ENCODE peak calls at places on chromosome 21, in seven cellular contexts. T, N, P, K, S, Q and W are unnamed samples.

GRCh38 chr21:34514576-34515135 is 2.6 kb upstream of the KCNE1 start:
- DNase-seq in Q (no peak), P (no peak), T (no peak), S (no peak), K (no peak), N (no peak), W (no peak)

GRCh38 chr21:17406202-17406601 is 106.6 kb upstream of the CXADR start:
- DNase-seq in T (no peak), S (no peak), Q (no peak), P (no peak), K (no peak), N (no peak), W (no peak)

GRCh38 chr21:27423906-27424595 is 457.2 kb upstream of the ADAMTS5 start:
- DNase-seq in P (no peak), Q (no peak), T (peak), N (no peak), S (no peak), K (no peak), W (peak)

GRCh38 chr21:43318841-43319781 is 107.8 kb downstream of the SIK1 start:
- DNase-seq in P (peak), N (no peak), Q (peak), T (no peak), S (peak), K (peak), W (peak)

GRCh38 chr21:26842300-26842699 is 2.9 kb downstream of the ADAMTS1 start:
- DNase-seq in Q (no peak), T (peak), N (no peak), S (peak), P (no peak), K (peak), W (peak)

GRCh38 chr21:45267390-45267760 is 20.3 kb downstream of the POFUT2 start:
- DNase-seq in K (no peak), P (no peak), N (no peak), S (no peak), Q (no peak), T (no peak), W (no peak)

GRCh38 chr21:46138383-46138970 is 16.9 kb downstream of the FTCD start:
- DNase-seq in P (no peak), K (no peak), N (no peak), S (no peak), Q (no peak), T (no peak), W (no peak)

GRCh38 chr21:45558044-45558721 is 15.9 kb upstream of the SLC19A1 start:
- DNase-seq in N (no peak), K (no peak), Q (no peak), S (no peak), T (no peak), P (no peak), W (no peak)

GRCh38 chr21:18877932-18878331 is 474.3 kb upstream of the TMPRSS15 start:
- DNase-seq in S (no peak), Q (no peak), N (no peak), T (no peak), P (no peak), K (no peak), W (no peak)

GRCh38 chr21:46585191-46585953 is 19.5 kb downstream of the S100B start:
- DNase-seq in P (no peak), T (no peak), N (no peak), S (peak), K (no peak), Q (peak), W (no peak)

GRCh38 chr21:21232320-21232719 is 234.1 kb downstream of the NCAM2 start:
- DNase-seq in K (peak), T (peak), P (no peak), N (peak), Q (peak), S (peak), W (peak)

GRCh38 chr21:46189213-46189958 is 5.1 kb upstream of the SPATC1L start:
- DNase-seq in Q (no peak), K (no peak), S (no peak), P (no peak), T (peak), N (no peak), W (peak)

GRCh38 chr21:43188712-43189151 is 19.9 kb downstream of the CRYAA start:
- DNase-seq in P (peak), K (no peak), Q (peak), T (no peak), N (no peak), S (no peak), W (no peak)

GRCh38 chr21:33940846-33941245 is 25.2 kb upstream of the ATP5PO start:
- DNase-seq in Q (no peak), K (no peak), N (no peak), S (no peak), P (no peak), T (no peak), W (peak)

GRCh38 chr21:37430184-37430821 is 63.7 kb downstream of the DYRK1A start:
- DNase-seq in N (no peak), T (no peak), P (no peak), S (no peak), K (peak), Q (no peak), W (no peak)

GRCh38 chr21:45410865-45411809 is 6.2 kb downstream of the COL18A1 start:
- DNase-seq in N (no peak), Q (no peak), S (peak), P (no peak), T (no peak), K (no peak), W (no peak)

GRCh38 chr21:34554227-34554626 is 42.2 kb upstream of the KCNE1 start:
- DNase-seq in N (no peak), T (no peak), P (no peak), K (no peak), Q (no peak), S (no peak), W (no peak)

GRCh38 chr21:45029298-45029967 is 44.9 kb upstream of the ADARB1 start:
- DNase-seq in N (no peak), S (peak), Q (no peak), P (no peak), T (peak), K (no peak), W (peak)

GRCh38 chr21:45152265-45152746 is 77.9 kb downstream of the ADARB1 start:
- DNase-seq in T (no peak), P (no peak), N (no peak), K (no peak), Q (peak), S (peak), W (no peak)

GRCh38 chr21:22223385-22223784 is 1225.2 kb downstream of the NCAM2 start:
- DNase-seq in K (no peak), Q (no peak), S (no peak), N (no peak), P (no peak), T (no peak), W (no peak)

GRCh38 chr21:42837421-42838211 is 41.7 kb downstream of the WDR4 start:
- DNase-seq in Q (no peak), T (no peak), N (no peak), S (no peak), K (no peak), P (no peak), W (no peak)

GRCh38 chr21:43923391-43923790 is 58.4 kb downstream of the AGPAT3 start:
- DNase-seq in P (no peak), S (peak), T (no peak), N (no peak), Q (no peak), K (no peak), W (peak)

GRCh38 chr21:43718872-43719747 is at the start of gene PDXK:
- DNase-seq in P (peak), Q (peak), T (peak), K (peak), N (no peak), S (peak), W (peak)

GRCh38 chr21:45285266-45285931 is 2.3 kb downstream of the POFUT2 start:
- DNase-seq in T (no peak), K (no peak), N (no peak), S (no peak), P (no peak), Q (peak), W (no peak)

GRCh38 chr21:17386498-17386897 is 126.3 kb upstream of the CXADR start:
- DNase-seq in Q (no peak), S (no peak), K (no peak), P (no peak), T (no peak), N (no peak), W (no peak)

GRCh38 chr21:35048706-35049617 is at the start of gene RUNX1:
- DNase-seq in Q (peak), T (peak), N (no peak), K (peak), S (no peak), P (peak), W (peak)

DNA sequence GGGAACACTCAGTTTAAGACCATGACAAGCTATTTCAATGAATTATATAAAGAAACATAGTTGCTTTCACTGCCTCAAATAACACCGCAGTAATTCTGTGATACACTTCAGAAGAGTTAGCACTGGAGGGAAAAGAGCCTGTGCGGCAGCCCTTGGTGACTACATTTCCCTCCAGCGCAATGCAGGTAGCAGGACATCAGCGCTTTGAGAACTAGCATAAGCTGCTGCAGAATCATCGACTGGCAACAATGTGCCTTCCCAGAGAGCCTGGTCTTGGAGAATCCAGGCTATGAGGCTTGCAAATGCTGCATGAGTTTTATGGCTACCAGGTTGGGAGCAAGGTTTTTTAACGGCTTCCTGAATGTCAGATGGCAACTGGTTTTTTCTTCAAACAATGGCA is 7.5 kb downstream of the NRIP1 start:
- DNase-seq in S (peak), Q (peak), T (no peak), K (no peak), P (no peak), N (no peak), W (no peak)
- H3K4me3 ChIP-seq in S (no peak), Q (no peak), T (no peak), K (peak), P (no peak), N (no peak), W (no peak)

GRCh38 chr21:25421327-25422028 is 185.8 kb downstream of the MRPL39 start:
- DNase-seq in Q (peak), N (peak), P (peak), T (peak), S (peak), K (peak), W (peak)
- TF ChIP-seq CTCF in Q (no peak), N (peak), P (peak), T (peak), S (peak), K (peak), W (peak)

GRCh38 chr21:32226444-32226843 is 52.4 kb downstream of the MIS18A start:
- DNase-seq in S (no peak), Q (no peak), N (no peak), P (no peak), K (no peak), T (no peak), W (no peak)
- H3K4me3 ChIP-seq in S (no peak), Q (no peak), N (no peak), P (no peak), K (no peak), T (no peak), W (no peak)

GRCh38 chr21:41361053-41361785 is 608 bp upstream of the MX2 start:
- DNase-seq in T (no peak), Q (no peak), S (no peak), K (no peak), P (no peak), N (no peak), W (no peak)

GRCh38 chr21:41358193-41359166 is 3.3 kb upstream of the MX2 start:
- DNase-seq in P (no peak), N (no peak), Q (no peak), T (no peak), S (no peak), K (no peak), W (no peak)

GRCh38 chr21:41361786-41362604 is at the start of gene MX2:
- DNase-seq in N (no peak), S (no peak), P (peak), T (peak), K (peak), Q (peak), W (peak)

GRCh38 chr21:41359289-41359688 is 2.5 kb upstream of the MX2 start:
- DNase-seq in N (no peak), K (no peak), P (no peak), S (no peak), T (no peak), Q (no peak), W (no peak)

DNA sequence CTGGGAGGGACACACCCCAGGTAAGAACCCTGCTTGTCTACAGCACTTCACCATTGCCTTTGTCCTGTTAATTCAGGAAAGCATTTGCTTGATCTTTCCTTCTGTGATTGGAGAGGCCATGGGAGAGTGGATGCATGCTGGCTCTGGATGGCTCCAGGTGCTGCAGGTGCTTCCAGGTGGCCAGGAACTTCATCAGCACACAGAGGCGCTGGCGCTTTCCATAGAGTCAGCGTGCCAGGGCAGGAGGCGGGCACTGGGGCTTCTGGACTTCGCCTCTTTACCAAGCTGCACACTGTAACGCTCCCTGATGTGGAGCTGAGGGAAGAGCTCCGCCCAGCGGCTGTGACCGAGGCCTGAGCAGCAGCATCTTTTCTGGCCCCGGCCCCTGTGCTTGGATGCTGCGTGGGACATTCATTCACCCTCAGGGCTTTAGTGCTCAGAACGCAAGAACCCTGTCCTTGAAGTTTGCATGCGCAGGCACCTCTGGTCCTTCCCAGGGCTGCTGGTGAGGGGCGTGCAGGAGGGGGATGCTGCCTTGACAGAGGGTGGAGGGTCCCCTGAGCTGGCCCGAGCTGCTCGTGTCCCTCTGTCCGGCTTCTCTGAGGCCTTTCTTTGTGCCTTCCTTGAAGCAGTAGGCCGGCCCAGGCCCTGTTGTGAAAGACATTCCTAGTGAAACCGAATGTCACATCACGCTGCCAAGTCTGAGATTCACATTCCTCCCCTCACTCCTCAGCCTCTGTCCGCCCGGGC is 1.6 kb upstream of the MX2 start:
- DNase-seq in P (peak), K (peak), T (peak), S (no peak), N (no peak), Q (peak), W (peak)
- TF ChIP-seq CTCF in P (peak), K (peak), T (no peak), S (no peak), N (peak), Q (peak), W (no peak)

GRCh38 chr21:38470762-38471161 is 27.5 kb downstream of the ERG start:
- DNase-seq in N (no peak), T (peak), P (no peak), Q (no peak), S (no peak), K (peak), W (peak)

GRCh38 chr21:38471766-38472165 is 26.5 kb downstream of the ERG start:
- DNase-seq in N (no peak), K (no peak), Q (no peak), P (no peak), S (no peak), T (no peak), W (no peak)

GRCh38 chr21:38474796-38475195 is 23.5 kb downstream of the ERG start:
- DNase-seq in Q (no peak), S (no peak), P (no peak), N (no peak), K (no peak), T (no peak), W (no peak)

GRCh38 chr21:38474124-38474523 is 24.2 kb downstream of the ERG start:
- DNase-seq in P (no peak), N (no peak), S (no peak), Q (no peak), K (no peak), T (no peak), W (no peak)

DNA sequence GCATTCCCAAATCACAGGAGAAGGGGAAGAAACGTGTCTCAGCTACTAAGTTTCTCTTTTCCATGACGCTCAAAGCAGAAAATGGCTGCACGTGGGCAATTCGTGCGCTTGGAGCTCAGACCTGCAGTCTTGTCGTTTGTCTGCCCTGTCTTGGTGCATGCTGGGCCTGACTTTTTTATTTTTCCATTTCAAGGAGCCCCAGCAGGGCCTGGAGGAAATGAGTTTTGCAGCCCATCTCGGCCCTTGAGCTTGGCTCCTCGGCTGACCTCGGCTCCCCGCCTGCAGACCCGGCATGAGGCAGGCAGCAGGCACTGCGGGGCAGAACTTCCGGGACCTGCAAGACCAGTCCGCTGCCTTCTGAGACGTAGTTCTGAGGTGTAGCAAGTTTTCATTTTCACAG is 25.6 kb downstream of the ERG start:
- DNase-seq in K (no peak), T (no peak), P (no peak), N (no peak), S (no peak), Q (no peak), W (no peak)
- H3K4me3 ChIP-seq in K (no peak), T (no peak), P (no peak), N (no peak), S (no peak), Q (no peak), W (no peak)

DNA sequence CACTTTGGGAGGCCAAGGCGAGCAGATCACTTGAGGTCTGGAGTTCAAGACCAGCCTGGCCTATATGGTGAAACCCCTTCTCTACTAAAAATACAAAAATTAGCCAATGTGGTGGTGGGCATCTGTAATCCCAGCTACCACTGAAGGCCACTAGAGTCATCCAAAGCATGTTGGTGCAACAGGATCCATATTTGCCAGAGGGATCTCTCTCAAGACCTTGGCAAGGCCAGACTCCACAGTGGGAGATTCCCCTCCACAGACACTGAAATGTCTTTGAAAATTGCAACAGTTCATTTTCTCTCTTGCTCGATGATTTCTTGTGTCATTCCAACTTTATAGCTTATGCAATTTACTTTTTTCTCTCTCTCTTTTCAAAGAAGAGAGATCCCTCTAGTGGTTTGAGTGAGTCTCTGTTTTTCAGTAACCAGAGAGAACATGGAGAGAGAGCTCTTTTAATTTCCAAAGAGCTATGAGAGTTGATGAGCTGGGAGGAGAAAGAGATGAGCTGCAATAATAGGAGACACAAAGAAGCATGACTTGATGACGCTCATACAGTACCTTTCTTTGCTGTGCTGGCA is 176.8 kb upstream of the USP25 start:
- DNase-seq in T (peak), P (no peak), N (no peak), S (no peak), Q (no peak), K (peak), W (peak)
- TF ChIP-seq CTCF in T (peak), P (peak), N (peak), S (peak), Q (peak), K (peak), W (peak)